ENCODE peak calls at places on chromosomes 2 and 18, in five cellular contexts. D is naive thymus-derived CD4-positive, alpha-beta T cell; W is neuronal stem cell; U is hepatocyte; X is A549. P is an unnamed sample.

GRCh38 chr18:36075862-36076587 is 8.7 kb upstream of the RPRD1A start:
- DNase-seq in D (no peak), W (no peak), U (peak; percentile 42), X (peak; percentile 69), P (no peak)

GRCh38 chr2:99255491-99256318 is at the start of gene LYG2:
- DNase-seq in D (no peak), W (no peak), U (no peak), X (no peak), P (no peak)

GRCh38 chr2:34578641-34579040 is 979.5 kb upstream of the FAM98A start:
- DNase-seq in D (no peak), W (no peak), U (no peak), X (no peak), P (no peak)

GRCh38 chr2:8797682-8798081 is 39.7 kb downstream of the KIDINS220 start:
- DNase-seq in D (no peak), W (no peak), U (no peak), X (no peak), P (no peak)

GRCh38 chr18:70384181-70384790 is 95.4 kb downstream of the SOCS6 start:
- DNase-seq in D (no peak), W (no peak), U (peak; percentile 46), X (peak; percentile 91), P (no peak)

GRCh38 chr2:213229814-213230213 is 54.5 kb upstream of the SPAG16 start:
- DNase-seq in D (no peak), W (no peak), U (no peak), X (peak; percentile 11), P (no peak)

GRCh38 chr18:13612111-13612997 is 114.0 kb downstream of the FAM210A start:
- DNase-seq in D (peak; percentile 50), W (no peak), U (no peak), X (no peak), P (peak; percentile 57)

GRCh38 chr2:194495046-194495445 is 1162.0 kb upstream of the SLC39A10 start:
- DNase-seq in D (no peak), W (no peak), U (no peak), X (no peak), P (no peak)

GRCh38 chr2:138713509-138713908 is 66.7 kb downstream of the NXPH2 start:
- DNase-seq in D (no peak), W (no peak), U (peak; percentile 14), X (no peak), P (no peak)

GRCh38 chr18:57792741-57793629 is 10.1 kb downstream of the ATP8B1 start:
- DNase-seq in D (no peak), W (no peak), U (no peak), X (no peak), P (no peak)

GRCh38 chr2:71466301-71467179 is 13.2 kb downstream of the DYSF start:
- DNase-seq in D (no peak), W (peak; percentile 54), U (peak; percentile 25), X (peak; percentile 41), P (no peak)

GRCh38 chr18:36412778-36413177 is 115.3 kb downstream of the FHOD3 start:
- DNase-seq in D (no peak), W (no peak), U (peak; percentile 28), X (peak; percentile 40), P (no peak)

GRCh38 chr2:146229513-146230155 is 1615.2 kb upstream of the ACVR2A start:
- DNase-seq in D (no peak), W (no peak), U (no peak), X (no peak), P (no peak)

GRCh38 chr2:203987959-203988358 is 51.4 kb downstream of the ICOS start:
- DNase-seq in D (no peak), W (no peak), U (no peak), X (no peak), P (no peak)

GRCh38 chr2:203989536-203989935 is 53.0 kb downstream of the ICOS start:
- DNase-seq in D (no peak), W (no peak), U (no peak), X (no peak), P (no peak)

GRCh38 chr2:203993011-203993410 is 56.4 kb downstream of the ICOS start:
- DNase-seq in D (no peak), W (no peak), U (no peak), X (no peak), P (no peak)

GRCh38 chr2:203992496-203992895 is 55.9 kb downstream of the ICOS start:
- DNase-seq in D (no peak), W (no peak), U (no peak), X (no peak), P (no peak)

GRCh38 chr2:203988540-203989264 is 52.1 kb downstream of the ICOS start:
- DNase-seq in D (no peak), W (no peak), U (no peak), X (no peak), P (no peak)
- H3K4me1 ChIP-seq in D (peaks cover 5% of the 10 kb centered on the region), W (no peaks in the 10 kb centered on the region), U (no peaks in the 10 kb centered on the region), X (no peaks in the 10 kb centered on the region), P (no peaks in the 10 kb centered on the region)

DNA sequence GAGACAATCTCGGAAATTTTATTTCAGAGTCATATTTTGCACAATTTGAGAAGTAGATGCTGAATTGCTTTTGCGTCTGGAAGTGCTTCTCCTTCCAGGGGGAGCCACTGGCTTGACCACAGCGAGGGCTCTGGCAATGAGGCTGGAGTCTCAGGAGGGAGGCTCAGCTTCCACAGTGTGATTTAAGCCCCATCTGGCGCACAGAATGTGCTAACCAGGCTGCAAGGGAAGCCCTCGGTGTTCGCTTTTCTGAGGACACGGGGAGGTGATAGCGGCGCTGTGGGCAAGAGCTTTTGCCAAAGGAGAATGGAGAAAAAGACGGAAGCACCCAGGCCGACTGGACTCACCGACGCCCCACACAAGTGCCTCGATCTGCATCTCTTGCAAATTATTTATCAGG is 52.4 kb downstream of the ADI1 start:
- DNase-seq in D (no peak), W (no peak), U (no peak), X (no peak), P (no peak)
- H3K27ac ChIP-seq in D (no peak overlapping the region), W (no peak overlapping the region), U (no peak overlapping the region), X (no peak overlapping the region), P (no peak overlapping the region)

GRCh38 chr2:191845248-191845715 is 1.6 kb downstream of the CAVIN2 start:
- DNase-seq in D (no peak), W (no peak), U (no peak), X (peak; percentile 40), P (no peak)

GRCh38 chr2:191846787-191847620 is at the start of gene CAVIN2:
- DNase-seq in D (no peak), W (no peak), U (peak; percentile 52), X (peak; percentile 77), P (no peak)

GRCh38 chr2:191847764-191848163 is 876 bp upstream of the CAVIN2 start:
- DNase-seq in D (no peak), W (no peak), U (no peak), X (no peak), P (no peak)

GRCh38 chr2:191845876-191846786 is 757 bp downstream of the CAVIN2 start:
- DNase-seq in D (no peak), W (no peak), U (no peak), X (peak; percentile 49), P (no peak)

GRCh38 chr2:191844706-191845105 is 2.2 kb downstream of the CAVIN2 start:
- DNase-seq in D (no peak), W (no peak), U (no peak), X (no peak), P (no peak)
- H3K4me3 ChIP-seq in D (no peak overlapping the region), W (no peak overlapping the region), U (no peak overlapping the region), X (peak overlapping the region; percentile 53), P (no peak overlapping the region)

DNA sequence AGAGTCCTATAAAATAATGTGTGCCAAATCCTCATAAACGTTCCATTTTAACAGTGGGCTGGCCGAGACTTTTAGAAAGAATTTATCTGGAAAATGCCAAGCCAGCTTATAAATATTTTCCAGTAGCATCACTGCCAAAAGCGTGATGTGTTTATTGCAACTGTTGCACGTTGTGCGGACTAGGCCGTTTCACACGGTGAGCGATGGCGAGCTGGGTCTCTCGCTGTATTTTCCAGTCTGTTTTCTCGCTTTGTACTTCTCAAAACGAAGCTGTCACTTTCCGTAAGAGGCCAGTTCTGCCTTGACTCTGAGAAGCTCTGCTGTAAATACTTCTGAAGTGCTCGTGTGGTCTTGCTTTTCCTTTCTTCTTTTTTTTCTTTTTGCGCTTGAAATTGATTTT is 65.0 kb upstream of the ZNF236 start:
- DNase-seq in D (no peak), W (no peak), U (peak; percentile 42), X (no peak), P (no peak)
- H3K4me1 ChIP-seq in D (peaks cover 4% of the 10 kb centered on the region), W (no peaks in the 10 kb centered on the region), U (peaks cover 5% of the 10 kb centered on the region), X (no peaks in the 10 kb centered on the region), P (no peaks in the 10 kb centered on the region)